ENCODE peak calls at places on chromosomes 12 and 14, in six cellular contexts. One of them, this sample, is unnamed.
A peak's percentile ranks its signal among the peaks of the same experiment; 100 is the strongest.

GRCh38 chr14:37122288-37122687 is 50.1 kb downstream of the SLC25A21 start:
- DNase-seq in cardiac muscle cell: no peak
- DNase-seq in hepatocyte: peak; percentile 6
- DNase-seq in GM23338: peak; percentile 9
- DNase-seq in right atrium auricular region: no peak
- DNase-seq in substantia nigra: no peak
- DNase-seq in this sample: peak; percentile 90

GRCh38 chr14:93234798-93235197 is 27.7 kb downstream of the UBR7 start:
- DNase-seq in cardiac muscle cell: peak; percentile 52
- DNase-seq in hepatocyte: no peak
- DNase-seq in GM23338: no peak
- DNase-seq in right atrium auricular region: no peak
- DNase-seq in substantia nigra: no peak
- DNase-seq in this sample: peak; percentile 80

GRCh38 chr12:62438098-62438692 is 28.4 kb upstream of the MON2 start:
- DNase-seq in cardiac muscle cell: peak; percentile 76
- DNase-seq in hepatocyte: peak; percentile 79
- DNase-seq in GM23338: peak; percentile 82
- DNase-seq in right atrium auricular region: peak; percentile 64
- DNase-seq in substantia nigra: peak; percentile 4
- DNase-seq in this sample: no peak

GRCh38 chr14:49975286-49975685 is 82.4 kb downstream of the ARF6 start:
- DNase-seq in cardiac muscle cell: peak; percentile 86
- DNase-seq in hepatocyte: peak; percentile 67
- DNase-seq in GM23338: no peak
- DNase-seq in right atrium auricular region: no peak
- DNase-seq in substantia nigra: no peak
- DNase-seq in this sample: no peak

GRCh38 chr14:102221026-102221425 is 81.3 kb downstream of the WDR20 start:
- DNase-seq in cardiac muscle cell: no peak
- DNase-seq in hepatocyte: no peak
- DNase-seq in GM23338: peak; percentile 49
- DNase-seq in right atrium auricular region: no peak
- DNase-seq in substantia nigra: no peak
- DNase-seq in this sample: no peak

GRCh38 chr12:27627123-27627835 is 69.0 kb upstream of the REP15 start:
- DNase-seq in cardiac muscle cell: peak; percentile 84
- DNase-seq in hepatocyte: no peak
- DNase-seq in GM23338: no peak
- DNase-seq in right atrium auricular region: no peak
- DNase-seq in substantia nigra: no peak
- DNase-seq in this sample: no peak

GRCh38 chr12:62774794-62775193 is 160.2 kb downstream of the PPM1H start:
- DNase-seq in cardiac muscle cell: no peak
- DNase-seq in hepatocyte: no peak
- DNase-seq in GM23338: no peak
- DNase-seq in right atrium auricular region: no peak
- DNase-seq in substantia nigra: no peak
- DNase-seq in this sample: no peak

GRCh38 chr12:43764528-43764927 is 5.8 kb downstream of the IRAK4 start:
- DNase-seq in cardiac muscle cell: no peak
- DNase-seq in hepatocyte: no peak
- DNase-seq in GM23338: peak; percentile 51
- DNase-seq in right atrium auricular region: no peak
- DNase-seq in substantia nigra: no peak
- DNase-seq in this sample: no peak

GRCh38 chr14:33114331-33114730 is 175.7 kb downstream of the NPAS3 start:
- DNase-seq in cardiac muscle cell: no peak
- DNase-seq in hepatocyte: no peak
- DNase-seq in GM23338: no peak
- DNase-seq in right atrium auricular region: no peak
- DNase-seq in substantia nigra: no peak
- DNase-seq in this sample: no peak

GRCh38 chr14:87133073-87133815 is 859.7 kb downstream of the GALC start:
- DNase-seq in cardiac muscle cell: no peak
- DNase-seq in hepatocyte: peak; percentile 20
- DNase-seq in GM23338: no peak
- DNase-seq in right atrium auricular region: no peak
- DNase-seq in substantia nigra: no peak
- DNase-seq in this sample: peak; percentile 97

GRCh38 chr12:124512667-124513296 is 54.6 kb downstream of the NCOR2 start:
- DNase-seq in cardiac muscle cell: peak; percentile 97
- DNase-seq in hepatocyte: peak; percentile 76
- DNase-seq in GM23338: peak; percentile 98
- DNase-seq in right atrium auricular region: peak; percentile 96
- DNase-seq in substantia nigra: peak; percentile 29
- DNase-seq in this sample: peak; percentile 81

GRCh38 chr12:64946132-64946829 is 121.8 kb downstream of the TBC1D30 start:
- DNase-seq in cardiac muscle cell: peak; percentile 88
- DNase-seq in hepatocyte: peak; percentile 45
- DNase-seq in GM23338: no peak
- DNase-seq in right atrium auricular region: no peak
- DNase-seq in substantia nigra: peak; percentile 57
- DNase-seq in this sample: no peak

GRCh38 chr12:54159140-54159539 is 29.6 kb downstream of the SMUG1 start:
- DNase-seq in cardiac muscle cell: peak; percentile 7
- DNase-seq in hepatocyte: peak; percentile 75
- DNase-seq in GM23338: peak; percentile 94
- DNase-seq in right atrium auricular region: no peak
- DNase-seq in substantia nigra: no peak
- DNase-seq in this sample: no peak

GRCh38 chr12:96094201-96094600 is 58.8 kb upstream of the LTA4H start:
- DNase-seq in cardiac muscle cell: no peak
- DNase-seq in hepatocyte: no peak
- DNase-seq in GM23338: peak; percentile 76
- DNase-seq in right atrium auricular region: no peak
- DNase-seq in substantia nigra: no peak
- DNase-seq in this sample: peak; percentile 64

GRCh38 chr12:25653487-25654175 is 100.5 kb upstream of the LMNTD1 start:
- DNase-seq in cardiac muscle cell: peak; percentile 14
- DNase-seq in hepatocyte: no peak
- DNase-seq in GM23338: no peak
- DNase-seq in right atrium auricular region: no peak
- DNase-seq in substantia nigra: no peak
- DNase-seq in this sample: no peak

GRCh38 chr14:106141242-106142220 is 615.1 kb downstream of the TMEM121 start:
- DNase-seq in cardiac muscle cell: no peak
- DNase-seq in hepatocyte: no peak
- DNase-seq in GM23338: no peak
- DNase-seq in right atrium auricular region: no peak
- DNase-seq in substantia nigra: no peak
- DNase-seq in this sample: no peak

GRCh38 chr12:66241061-66242043 is 52.3 kb downstream of the IRAK3 start:
- DNase-seq in cardiac muscle cell: peak; percentile 93
- DNase-seq in hepatocyte: no peak
- DNase-seq in GM23338: no peak
- DNase-seq in right atrium auricular region: no peak
- DNase-seq in substantia nigra: no peak
- DNase-seq in this sample: no peak

GRCh38 chr14:96617635-96618034 is 115.5 kb downstream of the PAPOLA start:
- DNase-seq in cardiac muscle cell: no peak
- DNase-seq in hepatocyte: no peak
- DNase-seq in GM23338: no peak
- DNase-seq in right atrium auricular region: no peak
- DNase-seq in substantia nigra: no peak
- DNase-seq in this sample: no peak

GRCh38 chr14:104087505-104087904 is 2.0 kb downstream of the ASPG start:
- DNase-seq in cardiac muscle cell: no peak
- DNase-seq in hepatocyte: no peak
- DNase-seq in GM23338: peak; percentile 0
- DNase-seq in right atrium auricular region: no peak
- DNase-seq in substantia nigra: no peak
- DNase-seq in this sample: no peak

GRCh38 chr12:93698307-93699092 is 21.3 kb downstream of the CRADD start:
- DNase-seq in cardiac muscle cell: peak; percentile 17
- DNase-seq in hepatocyte: no peak
- DNase-seq in GM23338: peak; percentile 30
- DNase-seq in right atrium auricular region: no peak
- DNase-seq in substantia nigra: no peak
- DNase-seq in this sample: no peak

GRCh38 chr14:81176224-81176623 is 44.5 kb downstream of the GTF2A1 start:
- DNase-seq in cardiac muscle cell: no peak
- DNase-seq in hepatocyte: no peak
- DNase-seq in GM23338: no peak
- DNase-seq in right atrium auricular region: peak; percentile 72
- DNase-seq in substantia nigra: no peak
- DNase-seq in this sample: no peak

GRCh38 chr14:73723411-73723798 is 9.2 kb upstream of the PNMA1 start:
- DNase-seq in cardiac muscle cell: peak; percentile 60
- DNase-seq in hepatocyte: no peak
- DNase-seq in GM23338: no peak
- DNase-seq in right atrium auricular region: no peak
- DNase-seq in substantia nigra: no peak
- DNase-seq in this sample: no peak

GRCh38 chr12:111747333-111747732 is 19.4 kb upstream of the ALDH2 start:
- DNase-seq in cardiac muscle cell: no peak
- DNase-seq in hepatocyte: no peak
- DNase-seq in GM23338: no peak
- DNase-seq in right atrium auricular region: no peak
- DNase-seq in substantia nigra: no peak
- DNase-seq in this sample: no peak

GRCh38 chr12:122413516-122414404 is 8.7 kb downstream of the CLIP1 start:
- DNase-seq in cardiac muscle cell: peak; percentile 18
- DNase-seq in hepatocyte: no peak
- DNase-seq in GM23338: no peak
- DNase-seq in right atrium auricular region: no peak
- DNase-seq in substantia nigra: no peak
- DNase-seq in this sample: no peak

GRCh38 chr12:52865090-52865944 is 16.5 kb upstream of the KRT78 start:
- DNase-seq in cardiac muscle cell: peak; percentile 83
- DNase-seq in hepatocyte: peak; percentile 90
- DNase-seq in GM23338: peak; percentile 93
- DNase-seq in right atrium auricular region: peak; percentile 75
- DNase-seq in substantia nigra: peak; percentile 24
- DNase-seq in this sample: no peak

GRCh38 chr14:77259025-77259715 is 11.8 kb downstream of the NGB start:
- DNase-seq in cardiac muscle cell: no peak
- DNase-seq in hepatocyte: no peak
- DNase-seq in GM23338: no peak
- DNase-seq in right atrium auricular region: no peak
- DNase-seq in substantia nigra: no peak
- DNase-seq in this sample: no peak

GRCh38 chr14:74299061-74299545 is 3.6 kb downstream of the ABCD4 start:
- DNase-seq in cardiac muscle cell: peak; percentile 52
- DNase-seq in hepatocyte: no peak
- DNase-seq in GM23338: no peak
- DNase-seq in right atrium auricular region: no peak
- DNase-seq in substantia nigra: no peak
- DNase-seq in this sample: no peak

GRCh38 chr12:1611775-1612174 is 17.3 kb upstream of the WNT5B start:
- DNase-seq in cardiac muscle cell: peak; percentile 94
- DNase-seq in hepatocyte: no peak
- DNase-seq in GM23338: no peak
- DNase-seq in right atrium auricular region: no peak
- DNase-seq in substantia nigra: no peak
- DNase-seq in this sample: no peak

DNA sequence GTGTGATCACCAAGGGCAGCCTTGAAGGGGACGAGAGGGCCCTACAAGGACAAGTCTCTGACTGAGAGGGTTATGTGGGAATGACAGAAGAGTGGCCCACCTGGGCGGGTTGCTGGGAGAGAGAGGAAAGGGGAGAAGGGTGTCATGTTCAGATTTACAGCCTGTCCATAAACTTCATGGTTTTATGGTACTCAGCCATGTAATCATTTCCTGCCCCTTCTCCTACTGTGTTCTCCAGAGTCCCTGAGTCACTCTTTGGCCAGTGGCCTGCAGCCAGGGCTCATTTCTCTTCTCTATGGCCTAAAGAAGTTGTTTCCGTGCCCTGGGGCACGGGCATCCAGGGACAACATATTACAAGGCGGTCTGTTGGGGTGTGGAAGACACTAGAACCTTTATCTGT is 26.7 kb downstream of the DDX47 start:
- DNase-seq in cardiac muscle cell: peak; percentile 68
- DNase-seq in hepatocyte: peak; percentile 65
- DNase-seq in GM23338: no peak
- DNase-seq in right atrium auricular region: peak; percentile 67
- DNase-seq in substantia nigra: no peak
- DNase-seq in this sample: peak; percentile 55
- H3K27ac ChIP-seq in cardiac muscle cell: no peak overlapping the region
- H3K27ac ChIP-seq in hepatocyte: peak overlapping the region; percentile 74
- H3K27ac ChIP-seq in GM23338: no peak overlapping the region
- H3K27ac ChIP-seq in right atrium auricular region: no peak overlapping the region
- H3K27ac ChIP-seq in substantia nigra: no peak overlapping the region
- H3K27ac ChIP-seq in this sample: peak overlapping the region; percentile 97

DNA sequence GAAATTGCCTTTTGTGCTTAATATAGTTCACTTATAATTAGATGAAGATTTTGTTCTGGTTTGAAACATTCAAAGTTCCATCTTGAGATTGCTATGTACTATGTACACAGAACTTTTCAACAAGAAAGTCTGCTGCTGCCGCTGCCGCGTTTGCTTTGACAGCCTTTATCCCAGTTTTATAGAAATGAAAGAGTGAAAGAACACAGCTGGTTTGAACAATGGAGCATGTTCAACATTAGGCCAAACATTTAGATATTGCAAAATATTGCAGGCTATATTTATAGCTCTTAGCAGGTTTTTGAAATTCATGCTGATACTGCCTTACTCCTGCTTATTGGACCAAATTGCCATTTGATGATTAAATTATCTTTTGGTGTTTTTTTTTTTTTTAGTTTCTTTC is 299.8 kb upstream of the PRKD1 start:
- DNase-seq in cardiac muscle cell: peak; percentile 86
- DNase-seq in hepatocyte: no peak
- DNase-seq in GM23338: no peak
- DNase-seq in right atrium auricular region: no peak
- DNase-seq in substantia nigra: no peak
- DNase-seq in this sample: no peak
- H3K27ac ChIP-seq in cardiac muscle cell: no peak overlapping the region
- H3K27ac ChIP-seq in hepatocyte: no peak overlapping the region
- H3K27ac ChIP-seq in GM23338: no peak overlapping the region
- H3K27ac ChIP-seq in right atrium auricular region: no peak overlapping the region
- H3K27ac ChIP-seq in substantia nigra: no peak overlapping the region
- H3K27ac ChIP-seq in this sample: peak overlapping the region; percentile 5

DNA sequence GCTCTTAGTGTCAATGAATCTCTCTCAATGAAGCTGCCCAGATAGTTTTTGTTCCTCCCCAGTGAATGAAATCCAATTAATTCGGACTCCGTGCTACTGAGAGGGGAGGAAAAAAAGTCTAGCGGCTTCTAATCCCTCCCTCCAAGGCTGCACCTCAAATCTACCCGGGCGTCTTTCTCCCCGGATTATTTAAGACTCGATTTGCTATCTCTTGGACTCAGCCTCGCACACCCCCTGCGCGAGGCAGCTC is 134 bp downstream of the DUSP6 start:
- DNase-seq in cardiac muscle cell: no peak
- DNase-seq in hepatocyte: no peak
- DNase-seq in GM23338: no peak
- DNase-seq in right atrium auricular region: no peak
- DNase-seq in substantia nigra: no peak
- DNase-seq in this sample: no peak
- H3K27ac ChIP-seq in cardiac muscle cell: peak overlapping the region; percentile 94
- H3K27ac ChIP-seq in hepatocyte: peak overlapping the region; percentile 84
- H3K27ac ChIP-seq in GM23338: peak overlapping the region; percentile 77
- H3K27ac ChIP-seq in right atrium auricular region: peak overlapping the region; percentile 99
- H3K27ac ChIP-seq in substantia nigra: peak overlapping the region; percentile 74
- H3K27ac ChIP-seq in this sample: peak overlapping the region; percentile 100

DNA sequence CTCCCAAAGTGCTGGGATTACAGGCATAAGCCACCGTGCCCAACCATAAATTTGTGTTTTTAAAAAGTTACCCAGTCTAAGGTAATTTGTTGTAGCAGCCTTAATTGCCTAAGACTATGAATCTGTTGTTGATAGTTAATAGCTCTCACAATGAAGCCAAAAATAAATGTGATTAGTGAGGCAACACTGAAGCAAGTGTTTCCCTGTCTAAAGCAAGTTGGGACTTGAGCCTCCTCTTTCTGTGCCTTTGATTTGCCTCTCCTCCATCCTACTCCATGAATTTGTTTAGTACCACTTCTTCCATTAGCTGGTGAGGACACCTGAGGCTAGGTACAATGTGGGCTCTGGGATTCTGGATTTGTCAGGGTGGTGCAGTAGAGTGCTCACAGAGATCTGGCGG is 36.8 kb downstream of the DAAM1 start:
- DNase-seq in cardiac muscle cell: no peak
- DNase-seq in hepatocyte: no peak
- DNase-seq in GM23338: no peak
- DNase-seq in right atrium auricular region: no peak
- DNase-seq in substantia nigra: no peak
- DNase-seq in this sample: no peak
- H3K27ac ChIP-seq in cardiac muscle cell: no peak overlapping the region
- H3K27ac ChIP-seq in hepatocyte: no peak overlapping the region
- H3K27ac ChIP-seq in GM23338: no peak overlapping the region
- H3K27ac ChIP-seq in right atrium auricular region: peak overlapping the region; percentile 24
- H3K27ac ChIP-seq in substantia nigra: no peak overlapping the region
- H3K27ac ChIP-seq in this sample: no peak overlapping the region